ENCODE peak calls at places on chromosomes 6 and 20, in eight cellular contexts. One of them, this sample, is unnamed.

GRCh38 chr20:53330744-53331143 is 262.9 kb downstream of the ZNF217 start:
- DNase-seq in central memory CD4-positive, alpha-beta T cell: no peak
- DNase-seq in HTR-8/SVneo: no peak
- DNase-seq in stimulated activated naive CD8-positive, alpha-beta T cell treated with anti-CD3 and anti-CD28 coated beads, Interleukin-15, Interleukin-2, amounts not matched to agents 100 U/mL and 50 U/mL, for 24 hours: no peak
- DNase-seq in DMS 273 treated with DMSO at 0.1 percent for 48 hours: peak; percentile 6
- DNase-seq in AG09309: no peak
- DNase-seq in pancreas: no peak
- DNase-seq in heart left ventricle: no peak
- DNase-seq in this sample: no peak

GRCh38 chr20:33334111-33334510 is 51.1 kb downstream of the BPIFB1 start:
- DNase-seq in stimulated activated naive CD8-positive, alpha-beta T cell treated with anti-CD3 and anti-CD28 coated beads, Interleukin-15, Interleukin-2, amounts not matched to agents 100 U/mL and 50 U/mL, for 24 hours: no peak
- DNase-seq in heart left ventricle: no peak
- DNase-seq in DMS 273 treated with DMSO at 0.1 percent for 48 hours: no peak
- DNase-seq in HTR-8/SVneo: no peak
- DNase-seq in central memory CD4-positive, alpha-beta T cell: no peak
- DNase-seq in pancreas: no peak
- DNase-seq in AG09309: no peak
- DNase-seq in this sample: no peak

GRCh38 chr20:63117661-63118302 is 98.1 kb downstream of the YTHDF1 start:
- DNase-seq in stimulated activated naive CD8-positive, alpha-beta T cell treated with anti-CD3 and anti-CD28 coated beads, Interleukin-15, Interleukin-2, amounts not matched to agents 100 U/mL and 50 U/mL, for 24 hours: no peak
- DNase-seq in central memory CD4-positive, alpha-beta T cell: no peak
- DNase-seq in pancreas: no peak
- DNase-seq in AG09309: no peak
- DNase-seq in heart left ventricle: peak; percentile 1
- DNase-seq in DMS 273 treated with DMSO at 0.1 percent for 48 hours: no peak
- DNase-seq in HTR-8/SVneo: no peak
- DNase-seq in this sample: no peak

GRCh38 chr6:13534536-13534935 is 39.9 kb upstream of the SIRT5 start:
- DNase-seq in heart left ventricle: no peak
- DNase-seq in HTR-8/SVneo: no peak
- DNase-seq in pancreas: no peak
- DNase-seq in DMS 273 treated with DMSO at 0.1 percent for 48 hours: no peak
- DNase-seq in AG09309: no peak
- DNase-seq in central memory CD4-positive, alpha-beta T cell: no peak
- DNase-seq in stimulated activated naive CD8-positive, alpha-beta T cell treated with anti-CD3 and anti-CD28 coated beads, Interleukin-15, Interleukin-2, amounts not matched to agents 100 U/mL and 50 U/mL, for 24 hours: no peak
- DNase-seq in this sample: no peak

GRCh38 chr20:60297649-60298048 is 339.4 kb downstream of the CDH26 start:
- DNase-seq in DMS 273 treated with DMSO at 0.1 percent for 48 hours: no peak
- DNase-seq in HTR-8/SVneo: no peak
- DNase-seq in heart left ventricle: no peak
- DNase-seq in stimulated activated naive CD8-positive, alpha-beta T cell treated with anti-CD3 and anti-CD28 coated beads, Interleukin-15, Interleukin-2, amounts not matched to agents 100 U/mL and 50 U/mL, for 24 hours: no peak
- DNase-seq in central memory CD4-positive, alpha-beta T cell: no peak
- DNase-seq in AG09309: no peak
- DNase-seq in pancreas: no peak
- DNase-seq in this sample: no peak

GRCh38 chr6:35601331-35602132 is 87.2 kb downstream of the FKBP5 start:
- DNase-seq in AG09309: peak; percentile 31
- DNase-seq in central memory CD4-positive, alpha-beta T cell: peak; percentile 89
- DNase-seq in HTR-8/SVneo: peak; percentile 59
- DNase-seq in pancreas: no peak
- DNase-seq in DMS 273 treated with DMSO at 0.1 percent for 48 hours: no peak
- DNase-seq in stimulated activated naive CD8-positive, alpha-beta T cell treated with anti-CD3 and anti-CD28 coated beads, Interleukin-15, Interleukin-2, amounts not matched to agents 100 U/mL and 50 U/mL, for 24 hours: peak; percentile 31
- DNase-seq in heart left ventricle: peak; percentile 61
- DNase-seq in this sample: peak; percentile 83

GRCh38 chr6:89140347-89141159 is 5.3 kb upstream of the PM20D2 start:
- DNase-seq in DMS 273 treated with DMSO at 0.1 percent for 48 hours: no peak
- DNase-seq in central memory CD4-positive, alpha-beta T cell: no peak
- DNase-seq in AG09309: no peak
- DNase-seq in stimulated activated naive CD8-positive, alpha-beta T cell treated with anti-CD3 and anti-CD28 coated beads, Interleukin-15, Interleukin-2, amounts not matched to agents 100 U/mL and 50 U/mL, for 24 hours: no peak
- DNase-seq in pancreas: peak; percentile 14
- DNase-seq in HTR-8/SVneo: no peak
- DNase-seq in heart left ventricle: no peak
- DNase-seq in this sample: peak; percentile 20

GRCh38 chr6:158014505-158015187 is 33.0 kb downstream of the SYNJ2 start:
- DNase-seq in pancreas: no peak
- DNase-seq in HTR-8/SVneo: no peak
- DNase-seq in stimulated activated naive CD8-positive, alpha-beta T cell treated with anti-CD3 and anti-CD28 coated beads, Interleukin-15, Interleukin-2, amounts not matched to agents 100 U/mL and 50 U/mL, for 24 hours: no peak
- DNase-seq in DMS 273 treated with DMSO at 0.1 percent for 48 hours: no peak
- DNase-seq in central memory CD4-positive, alpha-beta T cell: no peak
- DNase-seq in AG09309: no peak
- DNase-seq in heart left ventricle: no peak
- DNase-seq in this sample: no peak

GRCh38 chr6:113995632-113996031 is 24.7 kb upstream of the HDAC2 start:
- DNase-seq in HTR-8/SVneo: peak; percentile 84
- DNase-seq in central memory CD4-positive, alpha-beta T cell: no peak
- DNase-seq in pancreas: no peak
- DNase-seq in AG09309: peak; percentile 92
- DNase-seq in DMS 273 treated with DMSO at 0.1 percent for 48 hours: peak; percentile 92
- DNase-seq in stimulated activated naive CD8-positive, alpha-beta T cell treated with anti-CD3 and anti-CD28 coated beads, Interleukin-15, Interleukin-2, amounts not matched to agents 100 U/mL and 50 U/mL, for 24 hours: no peak
- DNase-seq in heart left ventricle: peak; percentile 72
- DNase-seq in this sample: peak; percentile 13

GRCh38 chr6:4017847-4018193 is 61.1 kb downstream of the FAM217A start:
- DNase-seq in DMS 273 treated with DMSO at 0.1 percent for 48 hours: peak; percentile 70
- DNase-seq in AG09309: no peak
- DNase-seq in HTR-8/SVneo: peak; percentile 23
- DNase-seq in heart left ventricle: no peak
- DNase-seq in central memory CD4-positive, alpha-beta T cell: no peak
- DNase-seq in pancreas: no peak
- DNase-seq in stimulated activated naive CD8-positive, alpha-beta T cell treated with anti-CD3 and anti-CD28 coated beads, Interleukin-15, Interleukin-2, amounts not matched to agents 100 U/mL and 50 U/mL, for 24 hours: no peak
- DNase-seq in this sample: no peak

GRCh38 chr6:49430866-49431265 is 32.2 kb downstream of the MMUT start:
- DNase-seq in heart left ventricle: no peak
- DNase-seq in HTR-8/SVneo: no peak
- DNase-seq in stimulated activated naive CD8-positive, alpha-beta T cell treated with anti-CD3 and anti-CD28 coated beads, Interleukin-15, Interleukin-2, amounts not matched to agents 100 U/mL and 50 U/mL, for 24 hours: no peak
- DNase-seq in central memory CD4-positive, alpha-beta T cell: no peak
- DNase-seq in pancreas: no peak
- DNase-seq in AG09309: no peak
- DNase-seq in DMS 273 treated with DMSO at 0.1 percent for 48 hours: no peak
- DNase-seq in this sample: no peak

GRCh38 chr6:63319911-63320310 is at the start of gene LGSN:
- DNase-seq in central memory CD4-positive, alpha-beta T cell: no peak
- DNase-seq in stimulated activated naive CD8-positive, alpha-beta T cell treated with anti-CD3 and anti-CD28 coated beads, Interleukin-15, Interleukin-2, amounts not matched to agents 100 U/mL and 50 U/mL, for 24 hours: no peak
- DNase-seq in DMS 273 treated with DMSO at 0.1 percent for 48 hours: no peak
- DNase-seq in AG09309: no peak
- DNase-seq in HTR-8/SVneo: no peak
- DNase-seq in pancreas: no peak
- DNase-seq in heart left ventricle: no peak
- DNase-seq in this sample: no peak

GRCh38 chr6:163250122-163250521 is 164.4 kb upstream of the QKI start:
- DNase-seq in DMS 273 treated with DMSO at 0.1 percent for 48 hours: no peak
- DNase-seq in stimulated activated naive CD8-positive, alpha-beta T cell treated with anti-CD3 and anti-CD28 coated beads, Interleukin-15, Interleukin-2, amounts not matched to agents 100 U/mL and 50 U/mL, for 24 hours: no peak
- DNase-seq in pancreas: no peak
- DNase-seq in central memory CD4-positive, alpha-beta T cell: no peak
- DNase-seq in AG09309: no peak
- DNase-seq in HTR-8/SVneo: no peak
- DNase-seq in heart left ventricle: no peak
- DNase-seq in this sample: no peak

GRCh38 chr20:5171074-5171789 is 44.4 kb downstream of the CDS2 start:
- DNase-seq in heart left ventricle: peak; percentile 75
- DNase-seq in AG09309: no peak
- DNase-seq in stimulated activated naive CD8-positive, alpha-beta T cell treated with anti-CD3 and anti-CD28 coated beads, Interleukin-15, Interleukin-2, amounts not matched to agents 100 U/mL and 50 U/mL, for 24 hours: no peak
- DNase-seq in DMS 273 treated with DMSO at 0.1 percent for 48 hours: no peak
- DNase-seq in HTR-8/SVneo: no peak
- DNase-seq in central memory CD4-positive, alpha-beta T cell: no peak
- DNase-seq in pancreas: peak; percentile 8
- DNase-seq in this sample: no peak

GRCh38 chr20:59120491-59120890 is 43.1 kb upstream of the ZNF831 start:
- DNase-seq in central memory CD4-positive, alpha-beta T cell: peak; percentile 54
- DNase-seq in pancreas: no peak
- DNase-seq in HTR-8/SVneo: no peak
- DNase-seq in DMS 273 treated with DMSO at 0.1 percent for 48 hours: no peak
- DNase-seq in AG09309: no peak
- DNase-seq in stimulated activated naive CD8-positive, alpha-beta T cell treated with anti-CD3 and anti-CD28 coated beads, Interleukin-15, Interleukin-2, amounts not matched to agents 100 U/mL and 50 U/mL, for 24 hours: peak; percentile 51
- DNase-seq in heart left ventricle: no peak
- DNase-seq in this sample: no peak

GRCh38 chr6:74932214-74932923 is 273.5 kb downstream of the COL12A1 start:
- DNase-seq in HTR-8/SVneo: no peak
- DNase-seq in DMS 273 treated with DMSO at 0.1 percent for 48 hours: no peak
- DNase-seq in pancreas: no peak
- DNase-seq in central memory CD4-positive, alpha-beta T cell: no peak
- DNase-seq in AG09309: no peak
- DNase-seq in heart left ventricle: no peak
- DNase-seq in stimulated activated naive CD8-positive, alpha-beta T cell treated with anti-CD3 and anti-CD28 coated beads, Interleukin-15, Interleukin-2, amounts not matched to agents 100 U/mL and 50 U/mL, for 24 hours: no peak
- DNase-seq in this sample: no peak

GRCh38 chr20:62770916-62771315 is 25.4 kb upstream of the MRGBP start:
- DNase-seq in central memory CD4-positive, alpha-beta T cell: no peak
- DNase-seq in heart left ventricle: peak; percentile 12
- DNase-seq in HTR-8/SVneo: no peak
- DNase-seq in pancreas: no peak
- DNase-seq in stimulated activated naive CD8-positive, alpha-beta T cell treated with anti-CD3 and anti-CD28 coated beads, Interleukin-15, Interleukin-2, amounts not matched to agents 100 U/mL and 50 U/mL, for 24 hours: no peak
- DNase-seq in AG09309: no peak
- DNase-seq in DMS 273 treated with DMSO at 0.1 percent for 48 hours: no peak
- DNase-seq in this sample: no peak

GRCh38 chr20:44688053-44688625 is 27.0 kb upstream of the CCN5 start:
- DNase-seq in stimulated activated naive CD8-positive, alpha-beta T cell treated with anti-CD3 and anti-CD28 coated beads, Interleukin-15, Interleukin-2, amounts not matched to agents 100 U/mL and 50 U/mL, for 24 hours: no peak
- DNase-seq in heart left ventricle: no peak
- DNase-seq in DMS 273 treated with DMSO at 0.1 percent for 48 hours: no peak
- DNase-seq in pancreas: no peak
- DNase-seq in HTR-8/SVneo: no peak
- DNase-seq in AG09309: no peak
- DNase-seq in central memory CD4-positive, alpha-beta T cell: no peak
- DNase-seq in this sample: no peak

GRCh38 chr20:35368616-35369423 is 43.0 kb downstream of the UQCC1 start:
- DNase-seq in central memory CD4-positive, alpha-beta T cell: no peak
- DNase-seq in pancreas: no peak
- DNase-seq in AG09309: no peak
- DNase-seq in stimulated activated naive CD8-positive, alpha-beta T cell treated with anti-CD3 and anti-CD28 coated beads, Interleukin-15, Interleukin-2, amounts not matched to agents 100 U/mL and 50 U/mL, for 24 hours: no peak
- DNase-seq in heart left ventricle: peak; percentile 71
- DNase-seq in DMS 273 treated with DMSO at 0.1 percent for 48 hours: no peak
- DNase-seq in HTR-8/SVneo: no peak
- DNase-seq in this sample: peak; percentile 57

GRCh38 chr6:52598123-52598823 is 21.4 kb upstream of the TRAM2 start:
- DNase-seq in stimulated activated naive CD8-positive, alpha-beta T cell treated with anti-CD3 and anti-CD28 coated beads, Interleukin-15, Interleukin-2, amounts not matched to agents 100 U/mL and 50 U/mL, for 24 hours: peak; percentile 58
- DNase-seq in HTR-8/SVneo: peak; percentile 69
- DNase-seq in heart left ventricle: peak; percentile 70
- DNase-seq in pancreas: peak; percentile 13
- DNase-seq in DMS 273 treated with DMSO at 0.1 percent for 48 hours: peak; percentile 80
- DNase-seq in central memory CD4-positive, alpha-beta T cell: no peak
- DNase-seq in AG09309: no peak
- DNase-seq in this sample: no peak

GRCh38 chr20:2403291-2404052 is 22.8 kb downstream of the TGM6 start:
- DNase-seq in pancreas: no peak
- DNase-seq in heart left ventricle: no peak
- DNase-seq in stimulated activated naive CD8-positive, alpha-beta T cell treated with anti-CD3 and anti-CD28 coated beads, Interleukin-15, Interleukin-2, amounts not matched to agents 100 U/mL and 50 U/mL, for 24 hours: no peak
- DNase-seq in HTR-8/SVneo: no peak
- DNase-seq in AG09309: no peak
- DNase-seq in central memory CD4-positive, alpha-beta T cell: no peak
- DNase-seq in DMS 273 treated with DMSO at 0.1 percent for 48 hours: no peak
- DNase-seq in this sample: no peak

GRCh38 chr6:144922120-144922722 is 637.1 kb downstream of the UTRN start:
- DNase-seq in heart left ventricle: no peak
- DNase-seq in stimulated activated naive CD8-positive, alpha-beta T cell treated with anti-CD3 and anti-CD28 coated beads, Interleukin-15, Interleukin-2, amounts not matched to agents 100 U/mL and 50 U/mL, for 24 hours: no peak
- DNase-seq in DMS 273 treated with DMSO at 0.1 percent for 48 hours: no peak
- DNase-seq in AG09309: peak; percentile 74
- DNase-seq in pancreas: no peak
- DNase-seq in central memory CD4-positive, alpha-beta T cell: no peak
- DNase-seq in HTR-8/SVneo: no peak
- DNase-seq in this sample: peak; percentile 2

GRCh38 chr6:72621243-72622093 is at the start of gene KCNQ5:
- DNase-seq in heart left ventricle: peak; percentile 21
- DNase-seq in HTR-8/SVneo: peak; percentile 22
- DNase-seq in stimulated activated naive CD8-positive, alpha-beta T cell treated with anti-CD3 and anti-CD28 coated beads, Interleukin-15, Interleukin-2, amounts not matched to agents 100 U/mL and 50 U/mL, for 24 hours: peak; percentile 54
- DNase-seq in AG09309: no peak
- DNase-seq in DMS 273 treated with DMSO at 0.1 percent for 48 hours: no peak
- DNase-seq in central memory CD4-positive, alpha-beta T cell: no peak
- DNase-seq in pancreas: no peak
- DNase-seq in this sample: no peak

GRCh38 chr6:157942351-157942750 is 39.3 kb upstream of the SYNJ2 start:
- DNase-seq in central memory CD4-positive, alpha-beta T cell: no peak
- DNase-seq in DMS 273 treated with DMSO at 0.1 percent for 48 hours: no peak
- DNase-seq in heart left ventricle: no peak
- DNase-seq in AG09309: no peak
- DNase-seq in HTR-8/SVneo: no peak
- DNase-seq in stimulated activated naive CD8-positive, alpha-beta T cell treated with anti-CD3 and anti-CD28 coated beads, Interleukin-15, Interleukin-2, amounts not matched to agents 100 U/mL and 50 U/mL, for 24 hours: no peak
- DNase-seq in pancreas: no peak
- DNase-seq in this sample: no peak

GRCh38 chr6:31842056-31842455 is 14.5 kb downstream of the HSPA1B start:
- DNase-seq in DMS 273 treated with DMSO at 0.1 percent for 48 hours: no peak
- DNase-seq in central memory CD4-positive, alpha-beta T cell: no peak
- DNase-seq in AG09309: no peak
- DNase-seq in HTR-8/SVneo: no peak
- DNase-seq in heart left ventricle: no peak
- DNase-seq in stimulated activated naive CD8-positive, alpha-beta T cell treated with anti-CD3 and anti-CD28 coated beads, Interleukin-15, Interleukin-2, amounts not matched to agents 100 U/mL and 50 U/mL, for 24 hours: peak; percentile 16
- DNase-seq in pancreas: no peak
- DNase-seq in this sample: no peak

This sample was measured in gastrocnemius medialis.